ENCODE peak calls at places on chromosomes 3 and 15, in six cellular contexts. U, E, Y, K, Z and Q are unnamed samples.

GRCh38 chr15:26662226-26662750 is 110.6 kb downstream of the GABRB3 start:
- DNase-seq in U (peak; percentile 21), E (no peak), Y (no peak), K (no peak), Z (no peak), Q (peak; percentile 1)

GRCh38 chr3:151282921-151283320 is 4.6 kb upstream of the P2RY14 start:
- DNase-seq in U (peak; percentile 36), E (peak; percentile 64), Y (peak; percentile 52), K (peak; percentile 59), Z (peak; percentile 56), Q (peak; percentile 60)

GRCh38 chr15:29568840-29569532 is 253.3 kb downstream of the TJP1 start:
- DNase-seq in U (peak; percentile 60), E (peak; percentile 70), Y (peak; percentile 58), K (peak; percentile 44), Z (peak; percentile 5), Q (peak; percentile 6)

GRCh38 chr3:150771600-150771999 is 8.6 kb upstream of the SIAH2 start:
- DNase-seq in U (no peak), E (no peak), Y (no peak), K (no peak), Z (no peak), Q (no peak)

GRCh38 chr3:160498202-160498601 is 48.6 kb upstream of the TRIM59 start:
- DNase-seq in U (no peak), E (no peak), Y (no peak), K (no peak), Z (no peak), Q (no peak)

GRCh38 chr3:22263042-22263441 is 512.0 kb upstream of the ZNF385D start:
- DNase-seq in U (no peak), E (peak; percentile 89), Y (no peak), K (no peak), Z (peak; percentile 87), Q (no peak)

GRCh38 chr3:142064454-142064853 is 84.9 kb downstream of the TFDP2 start:
- DNase-seq in U (no peak), E (no peak), Y (no peak), K (no peak), Z (no peak), Q (no peak)

GRCh38 chr3:98901032-98901464 is 447 bp downstream of the DCBLD2 start:
- DNase-seq in U (peak; percentile 80), E (peak; percentile 58), Y (peak; percentile 77), K (peak; percentile 10), Z (peak; percentile 79), Q (peak; percentile 48)

GRCh38 chr15:73030280-73030679 is 22.0 kb upstream of the NEO1 start:
- DNase-seq in U (no peak), E (no peak), Y (no peak), K (no peak), Z (no peak), Q (no peak)

GRCh38 chr3:149579838-149580542 is 77.8 kb downstream of the WWTR1 start:
- DNase-seq in U (no peak), E (peak; percentile 95), Y (no peak), K (no peak), Z (peak; percentile 85), Q (no peak)

GRCh38 chr3:13727890-13728289 is 152.0 kb downstream of the WNT7A start:
- DNase-seq in U (no peak), E (no peak), Y (no peak), K (no peak), Z (no peak), Q (no peak)

GRCh38 chr15:85804481-85805165 is 9.9 kb upstream of the KLHL25 start:
- DNase-seq in U (no peak), E (no peak), Y (no peak), K (no peak), Z (no peak), Q (no peak)

GRCh38 chr3:51964521-51964920 is 2.7 kb downstream of the PCBP4 start:
- DNase-seq in U (no peak), E (no peak), Y (no peak), K (no peak), Z (no peak), Q (no peak)

GRCh38 chr3:11059090-11059798 is 66.7 kb downstream of the SLC6A1 start:
- DNase-seq in U (peak; percentile 85), E (peak; percentile 88), Y (peak; percentile 78), K (peak; percentile 36), Z (peak; percentile 85), Q (peak; percentile 30)

GRCh38 chr3:147371771-147372340 is 34.5 kb downstream of the ZIC4 start:
- DNase-seq in U (no peak), E (no peak), Y (no peak), K (no peak), Z (no peak), Q (no peak)

GRCh38 chr15:58631319-58631718 is 118.2 kb downstream of the ADAM10 start:
- DNase-seq in U (no peak), E (no peak), Y (no peak), K (no peak), Z (no peak), Q (no peak)
- TF ChIP-seq EZH2phosphoT487 in U (no peak), E (no peak), Y (no peak), K (no peak), Z (no peak), Q (no peak)

GRCh38 chr3:55042591-55042990 is 114.7 kb upstream of the LRTM1 start:
- DNase-seq in U (no peak), E (no peak), Y (no peak), K (no peak), Z (peak; percentile 38), Q (no peak)
- TF ChIP-seq EZH2phosphoT487 in U (no peak), E (no peak), Y (no peak), K (no peak), Z (no peak), Q (no peak)

DNA sequence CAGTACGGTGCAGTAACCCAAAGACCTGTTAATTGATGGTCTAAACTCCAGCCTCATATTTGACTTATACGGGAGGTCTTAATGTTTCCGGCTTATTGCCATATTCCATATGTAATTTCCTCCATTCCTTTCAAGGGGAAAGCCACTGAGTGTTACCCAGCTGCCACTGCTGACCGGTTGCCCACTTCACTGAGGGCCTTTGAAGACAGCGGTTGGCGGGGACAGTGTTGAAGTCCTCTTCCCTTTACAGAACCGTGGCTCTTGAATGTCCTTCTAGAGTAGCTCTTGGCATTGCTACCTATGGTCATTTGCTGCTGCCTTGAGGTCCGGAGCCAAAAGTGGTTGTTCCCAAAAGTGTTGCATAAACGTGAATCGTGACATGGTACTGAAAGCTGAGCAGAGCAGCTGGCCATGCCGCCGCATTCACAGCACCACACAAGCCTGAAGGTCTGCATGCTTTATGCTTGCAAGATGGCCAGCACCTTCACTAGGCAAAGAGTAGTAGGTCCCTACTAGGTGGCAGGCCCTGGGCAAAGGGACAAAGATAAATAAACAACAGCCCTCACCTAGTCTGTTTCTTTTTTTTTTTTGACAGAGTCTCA is 51.7 kb upstream of the CTDSPL start:
- DNase-seq in U (no peak), E (no peak), Y (no peak), K (no peak), Z (no peak), Q (no peak)
- TF ChIP-seq EZH2phosphoT487 in U (no peak), E (no peak), Y (no peak), K (no peak), Z (no peak), Q (no peak)

GRCh38 chr3:38227989-38228388 is 37.6 kb upstream of the SLC22A13 start:
- DNase-seq in U (no peak), E (peak; percentile 41), Y (no peak), K (no peak), Z (peak; percentile 82), Q (no peak)
- TF ChIP-seq EZH2phosphoT487 in U (no peak), E (no peak), Y (no peak), K (no peak), Z (no peak), Q (no peak)

DNA sequence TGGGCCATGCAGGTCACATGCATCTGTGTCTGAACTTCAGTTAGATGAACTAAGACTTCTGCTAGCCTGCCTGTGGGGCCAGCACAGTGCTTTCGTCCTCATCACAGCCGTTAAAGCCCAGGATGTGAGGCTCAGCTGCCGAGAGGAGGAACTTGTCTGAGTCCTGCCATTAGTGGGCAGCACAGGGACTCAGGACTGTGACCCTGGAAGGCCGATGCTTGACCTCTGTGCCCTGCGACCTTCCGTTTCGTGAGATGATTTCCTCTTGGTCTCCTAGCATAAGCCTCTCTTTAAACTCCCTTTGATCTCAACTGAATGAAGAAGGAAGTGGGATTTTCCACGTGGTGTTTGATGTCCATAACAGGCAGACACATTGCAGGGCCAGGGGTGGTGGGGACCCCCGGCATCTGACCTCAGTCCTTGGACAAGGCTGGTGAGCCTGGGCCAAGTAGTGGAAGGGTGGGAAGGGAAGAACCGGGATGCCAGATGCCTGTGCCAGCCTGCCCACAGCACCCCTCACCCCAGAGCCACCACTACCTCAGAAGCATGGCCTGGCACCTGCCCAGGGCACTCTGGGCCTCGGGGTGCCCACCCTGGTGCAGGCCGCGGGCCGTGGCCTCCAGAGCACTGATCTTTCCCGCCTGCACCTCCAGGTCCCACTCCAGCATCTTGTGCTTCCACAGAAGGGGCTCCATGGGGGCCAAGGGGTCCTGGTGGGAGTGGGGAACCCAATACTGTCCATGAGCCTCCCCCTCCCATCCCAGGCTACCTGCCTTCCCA is 21.6 kb downstream of the PLA2G4B start:
- DNase-seq in U (peak; percentile 51), E (no peak), Y (no peak), K (no peak), Z (no peak), Q (peak; percentile 47)
- TF ChIP-seq EZH2phosphoT487 in U (no peak), E (no peak), Y (no peak), K (no peak), Z (no peak), Q (no peak)

DNA sequence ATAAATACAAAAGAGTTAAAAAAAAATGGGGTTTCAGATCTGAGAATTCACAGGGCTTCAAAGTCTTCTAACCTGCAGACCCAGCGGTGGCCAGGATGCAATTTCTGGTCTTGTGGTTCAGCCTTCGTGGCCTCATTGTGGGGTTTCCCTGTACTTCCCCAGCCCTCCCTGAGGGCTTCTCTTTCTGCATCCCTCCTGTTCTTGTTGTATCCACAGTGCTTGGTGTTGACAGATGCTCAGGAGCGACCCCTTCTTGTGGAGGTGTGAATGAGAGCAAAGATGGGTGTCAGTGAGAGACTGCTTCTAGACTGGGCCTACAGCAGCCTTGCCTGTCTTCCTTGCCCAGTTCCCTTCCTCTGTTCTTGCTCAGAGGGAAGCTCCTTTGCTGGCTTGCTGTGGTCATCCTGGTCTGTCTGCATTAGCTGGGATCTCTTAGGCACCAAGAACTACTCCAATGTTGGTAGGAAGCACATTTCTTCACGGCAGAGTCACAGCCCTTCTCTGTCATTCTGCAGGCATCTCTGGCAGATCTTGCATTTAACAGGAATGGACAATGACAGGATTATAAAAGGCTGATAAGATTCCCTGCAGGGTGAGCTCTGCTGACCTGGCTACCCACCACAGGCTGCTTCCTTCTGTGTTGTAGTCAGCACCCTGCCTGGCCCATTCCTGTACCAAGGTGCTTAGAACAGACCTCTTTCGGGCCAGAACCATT is 317.8 kb upstream of the C2CD4B start:
- DNase-seq in U (peak; percentile 72), E (peak; percentile 5), Y (peak; percentile 31), K (peak; percentile 8), Z (peak; percentile 81), Q (peak; percentile 21)
- TF ChIP-seq EZH2phosphoT487 in U (no peak), E (no peak), Y (no peak), K (no peak), Z (no peak), Q (no peak)

DNA sequence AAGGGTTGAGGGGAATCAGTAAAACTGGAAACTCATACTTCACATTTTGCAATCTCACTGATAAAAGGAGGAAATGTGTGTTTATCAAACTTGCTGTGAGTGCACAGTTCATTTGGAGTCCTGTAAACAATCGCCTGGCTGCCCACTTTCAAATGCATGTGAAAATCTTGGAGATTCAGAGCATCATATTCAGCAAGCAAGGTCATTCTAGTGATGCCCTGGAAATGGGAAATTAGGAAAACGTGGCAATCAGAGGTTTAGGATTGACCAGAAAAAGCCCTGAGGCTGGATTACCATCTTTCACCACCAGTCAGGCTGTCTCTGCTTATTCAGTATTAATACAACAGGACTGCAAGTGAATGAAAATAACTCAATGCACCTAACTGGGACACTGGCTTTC is 23.9 kb downstream of the DPH6 start:
- DNase-seq in U (no peak), E (peak; percentile 4), Y (no peak), K (no peak), Z (no peak), Q (no peak)
- TF ChIP-seq EZH2phosphoT487 in U (no peak), E (no peak), Y (no peak), K (no peak), Z (no peak), Q (no peak)